ENCODE peak calls at places on chromosome 4, in nine cellular contexts. B is endodermal cell; S is heart left ventricle; X is left lung; P is tibial artery; G is cardiac muscle cell; H is Peyer's patch; I is PC-9; Z is CD8-positive, alpha-beta T cell. U is an unnamed sample. For H3K27me3, the result is how much of the 10 kb centered on the place peaks cover.

GRCh38 chr4:143668930-143669553 is 31.4 kb downstream of the FREM3 start:
- DNase-seq in P (no peak), S (no peak), G (no peak), Z (no peak), B (no peak), I (no peak), H (no peak), X (no peak), U (no peak)

GRCh38 chr4:159077702-159078495 is 25.0 kb upstream of the RAPGEF2 start:
- DNase-seq in H (no peak), S (no peak), G (no peak), I (no peak), Z (no peak), P (no peak), B (no peak), X (no peak), U (no peak)

GRCh38 chr4:17092990-17093880 is 194.8 kb upstream of the LDB2 start:
- DNase-seq in P (no peak), H (no peak), I (no peak), S (no peak), X (no peak), Z (no peak), B (no peak), G (no peak), U (no peak)

GRCh38 chr4:16199132-16199531 is 27.1 kb downstream of the TAPT1 start:
- DNase-seq in B (no peak), P (no peak), S (no peak), G (peak), X (no peak), Z (no peak), I (no peak), H (no peak), U (no peak)

GRCh38 chr4:40915318-40916217 is 165.8 kb downstream of the NSUN7 start:
- DNase-seq in P (no peak), X (no peak), G (no peak), B (no peak), Z (no peak), H (no peak), S (no peak), I (no peak), U (no peak)

GRCh38 chr4:155705664-155706063 is 39.0 kb downstream of the GUCY1A1 start:
- DNase-seq in X (no peak), P (no peak), B (peak), Z (no peak), H (no peak), S (no peak), G (peak), I (peak), U (no peak)

GRCh38 chr4:150211016-150211415 is 132.8 kb downstream of the DCLK2 start:
- DNase-seq in I (no peak), Z (no peak), H (no peak), X (no peak), P (no peak), G (no peak), S (no peak), B (no peak), U (no peak)

GRCh38 chr4:123889376-123889945 is 492.9 kb downstream of the SPRY1 start:
- DNase-seq in S (no peak), H (no peak), X (no peak), P (no peak), G (no peak), B (no peak), I (no peak), Z (no peak), U (no peak)

GRCh38 chr4:10354746-10355145 is 102.5 kb downstream of the ZNF518B start:
- DNase-seq in Z (no peak), S (no peak), H (no peak), P (no peak), G (no peak), X (no peak), B (no peak), I (peak), U (no peak)

GRCh38 chr4:145907827-145908226 is 30.8 kb downstream of the ZNF827 start:
- DNase-seq in I (no peak), H (no peak), X (no peak), P (no peak), Z (no peak), G (no peak), B (no peak), S (no peak), U (no peak)

GRCh38 chr4:139665690-139666529 is at the start of gene MGST2:
- DNase-seq in P (peak), H (peak), B (peak), Z (no peak), X (peak), I (peak), S (peak), G (peak), U (peak)

GRCh38 chr4:28287837-28288236 is 1427.2 kb downstream of the STIM2 start:
- DNase-seq in G (no peak), X (no peak), B (no peak), S (no peak), H (no peak), P (peak), I (peak), Z (no peak), U (no peak)

GRCh38 chr4:87918314-87919058 is 57.0 kb upstream of the SPP1 start:
- DNase-seq in Z (no peak), P (no peak), H (no peak), I (no peak), S (no peak), G (no peak), B (no peak), X (no peak), U (no peak)

GRCh38 chr4:24642941-24643628 is 58.7 kb upstream of the DHX15 start:
- DNase-seq in B (no peak), G (no peak), X (no peak), Z (no peak), H (no peak), S (no peak), I (peak), P (no peak), U (no peak)

GRCh38 chr4:142405021-142405991 is 440.8 kb downstream of the INPP4B start:
- DNase-seq in P (peak), Z (peak), B (peak), S (peak), G (peak), I (no peak), X (peak), H (peak), U (peak)

GRCh38 chr4:158824425-158825274 is 55.8 kb downstream of the FNIP2 start:
- DNase-seq in G (peak), Z (no peak), B (no peak), X (no peak), S (no peak), P (no peak), I (peak), H (no peak), U (no peak)

GRCh38 chr4:13891544-13891939 is 264.0 kb upstream of the BOD1L1 start:
- DNase-seq in P (no peak), X (no peak), I (no peak), G (no peak), Z (no peak), S (no peak), H (no peak), B (no peak), U (no peak)

GRCh38 chr4:16835597-16836247 is 62.7 kb downstream of the LDB2 start:
- DNase-seq in H (no peak), G (no peak), P (no peak), X (no peak), Z (no peak), I (no peak), S (no peak), B (no peak), U (no peak)

GRCh38 chr4:101155368-101155767 is 192.0 kb downstream of the PPP3CA start:
- DNase-seq in Z (no peak), G (no peak), P (no peak), I (no peak), H (no peak), X (no peak), B (no peak), S (no peak), U (no peak)

GRCh38 chr4:104490770-104491395 is 3.8 kb downstream of the CXXC4 start:
- DNase-seq in X (peak), Z (peak), G (peak), P (peak), I (no peak), S (peak), H (peak), B (peak), U (peak)

GRCh38 chr4:64001229-64001898 is 407.9 kb downstream of the TECRL start:
- DNase-seq in Z (no peak), B (no peak), G (no peak), H (no peak), I (no peak), S (no peak), X (no peak), P (no peak), U (no peak)

GRCh38 chr4:85499573-85499972 is 24.6 kb downstream of the ARHGAP24 start:
- DNase-seq in B (no peak), H (no peak), P (no peak), X (no peak), G (no peak), S (no peak), I (no peak), Z (no peak), U (no peak)

GRCh38 chr4:53043900-53044650 is 182.0 kb downstream of the RASL11B start:
- DNase-seq in Z (no peak), P (no peak), S (no peak), I (no peak), H (no peak), G (no peak), X (no peak), B (no peak), U (no peak)

GRCh38 chr4:1105662-1106061 is 7.7 kb downstream of the RNF212 start:
- DNase-seq in S (no peak), G (no peak), I (no peak), X (no peak), B (peak), P (no peak), Z (no peak), H (no peak), U (no peak)

GRCh38 chr4:173284463-173284862 is 49.7 kb downstream of the HMGB2 start:
- DNase-seq in X (no peak), P (no peak), S (no peak), Z (no peak), G (no peak), H (no peak), B (no peak), I (no peak), U (no peak)

GRCh38 chr4:55017406-55017805 is 108.0 kb downstream of the KDR start:
- DNase-seq in P (no peak), B (no peak), H (no peak), Z (no peak), X (no peak), S (no peak), G (no peak), I (no peak), U (no peak)

GRCh38 chr4:77618383-77619241 is 13.0 kb downstream of the CXCL13 start:
- DNase-seq in G (peak), Z (peak), S (peak), I (peak), B (peak), P (peak), X (peak), H (no peak), U (peak)

GRCh38 chr4:27620886-27621285 is 760.2 kb downstream of the STIM2 start:
- DNase-seq in P (no peak), I (no peak), S (no peak), X (peak), H (no peak), G (no peak), B (no peak), Z (no peak), U (no peak)

GRCh38 chr4:140046573-140046972 is 107.4 kb downstream of the MAML3 start:
- DNase-seq in P (no peak), I (no peak), Z (no peak), X (no peak), S (no peak), G (peak), B (peak), H (no peak), U (no peak)

GRCh38 chr4:38523524-38524448 is 140.2 kb upstream of the KLF3 start:
- DNase-seq in P (no peak), X (peak), S (no peak), H (no peak), Z (no peak), B (no peak), I (no peak), G (no peak), U (no peak)

GRCh38 chr4:112813790-112814189 is 176.8 kb downstream of the LARP7 start:
- DNase-seq in S (no peak), P (no peak), H (no peak), X (no peak), G (no peak), I (no peak), Z (no peak), B (no peak), U (no peak)

GRCh38 chr4:52618795-52619590 is 40.1 kb downstream of the USP46 start:
- DNase-seq in I (no peak), X (no peak), G (peak), H (no peak), P (no peak), S (no peak), Z (no peak), B (no peak), U (no peak)

GRCh38 chr4:40228497-40229365 is 31.9 kb downstream of the RHOH start:
- DNase-seq in H (no peak), G (no peak), S (no peak), I (no peak), X (no peak), Z (no peak), B (peak), P (no peak), U (no peak)

GRCh38 chr4:85659626-85660213 is 184.8 kb downstream of the ARHGAP24 start:
- DNase-seq in G (no peak), B (no peak), H (no peak), I (no peak), S (no peak), Z (no peak), X (no peak), P (no peak), U (no peak)

GRCh38 chr4:47061435-47061834 is 30.1 kb downstream of the GABRB1 start:
- DNase-seq in H (no peak), X (no peak), G (no peak), P (no peak), B (no peak), S (no peak), I (no peak), Z (no peak), U (no peak)

GRCh38 chr4:40998680-40999358 is 215.5 kb downstream of the APBB2 start:
- DNase-seq in B (no peak), G (no peak), S (peak), I (no peak), P (peak), Z (no peak), X (no peak), H (no peak), U (no peak)

GRCh38 chr4:139819082-139819481 is 153.5 kb downstream of the MGST2 start:
- DNase-seq in G (peak), S (no peak), I (no peak), H (no peak), P (no peak), X (no peak), B (no peak), Z (no peak), U (no peak)

GRCh38 chr4:182017038-182017437 is 226.2 kb upstream of the TENM3 start:
- DNase-seq in P (no peak), S (no peak), B (no peak), Z (no peak), I (no peak), X (no peak), G (no peak), H (no peak), U (no peak)

GRCh38 chr4:169158860-169159259 is 111.9 kb downstream of the SH3RF1 start:
- DNase-seq in I (no peak), G (no peak), X (no peak), B (no peak), H (no peak), Z (no peak), S (no peak), P (no peak), U (no peak)
- H3K27ac ChIP-seq in I (no peak), G (no peak), X (no peak), B (no peak), H (no peak), Z (no peak), S (no peak), P (no peak), U (no peak)

GRCh38 chr4:8598391-8599090 is 6.0 kb downstream of the CPZ start:
- DNase-seq in Z (no peak), B (no peak), H (no peak), X (no peak), P (no peak), G (no peak), I (no peak), S (no peak), U (no peak)

GRCh38 chr4:8595237-8596087 is 2.9 kb downstream of the CPZ start:
- DNase-seq in X (no peak), S (no peak), P (no peak), I (no peak), Z (no peak), G (no peak), H (no peak), B (no peak), U (no peak)

GRCh38 chr4:8597319-8597718 is 4.8 kb downstream of the CPZ start:
- DNase-seq in P (no peak), H (no peak), Z (no peak), X (no peak), S (no peak), G (peak), B (no peak), I (no peak), U (no peak)

GRCh38 chr4:8597791-8598190 is 5.2 kb downstream of the CPZ start:
- DNase-seq in X (no peak), B (no peak), Z (no peak), G (no peak), I (no peak), P (no peak), S (no peak), H (no peak), U (no peak)

GRCh38 chr4:8596891-8597290 is 4.3 kb downstream of the CPZ start:
- DNase-seq in I (no peak), H (no peak), B (no peak), X (no peak), P (no peak), S (no peak), G (no peak), Z (no peak), U (no peak)
- H3K27me3 ChIP-seq in I (under half), H (under half), B (under half), X (under half), P (under half), S (under half), G (under half), Z (under half), U (under half)

DNA sequence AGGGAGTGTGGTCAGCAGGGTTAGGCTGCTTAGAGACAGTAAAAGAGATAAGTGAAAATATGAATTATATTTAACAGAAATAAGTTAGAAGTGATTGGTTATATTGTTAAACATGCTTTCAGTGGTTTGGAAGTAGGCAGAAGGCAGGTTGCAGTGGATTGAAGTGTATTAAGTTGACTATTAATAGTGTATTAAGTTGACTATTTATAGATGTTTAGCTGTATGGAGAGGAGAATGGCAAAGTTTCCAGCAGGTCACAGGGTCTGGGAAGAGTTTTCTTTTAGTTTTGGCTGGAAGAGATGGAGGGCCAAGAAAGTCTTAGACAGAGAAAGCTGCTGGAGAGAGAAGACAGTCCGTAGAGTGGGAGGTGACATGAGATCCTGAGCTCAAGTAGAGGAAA is 7.9 kb downstream of the SMIM20 start:
- DNase-seq in Z (no peak), B (no peak), I (no peak), P (no peak), G (no peak), H (no peak), S (no peak), X (no peak), U (no peak)
- TF ChIP-seq CTCF in Z (no peak), B (no peak), I (no peak), P (no peak), G (no peak), H (no peak), S (no peak), X (no peak), U (no peak)

DNA sequence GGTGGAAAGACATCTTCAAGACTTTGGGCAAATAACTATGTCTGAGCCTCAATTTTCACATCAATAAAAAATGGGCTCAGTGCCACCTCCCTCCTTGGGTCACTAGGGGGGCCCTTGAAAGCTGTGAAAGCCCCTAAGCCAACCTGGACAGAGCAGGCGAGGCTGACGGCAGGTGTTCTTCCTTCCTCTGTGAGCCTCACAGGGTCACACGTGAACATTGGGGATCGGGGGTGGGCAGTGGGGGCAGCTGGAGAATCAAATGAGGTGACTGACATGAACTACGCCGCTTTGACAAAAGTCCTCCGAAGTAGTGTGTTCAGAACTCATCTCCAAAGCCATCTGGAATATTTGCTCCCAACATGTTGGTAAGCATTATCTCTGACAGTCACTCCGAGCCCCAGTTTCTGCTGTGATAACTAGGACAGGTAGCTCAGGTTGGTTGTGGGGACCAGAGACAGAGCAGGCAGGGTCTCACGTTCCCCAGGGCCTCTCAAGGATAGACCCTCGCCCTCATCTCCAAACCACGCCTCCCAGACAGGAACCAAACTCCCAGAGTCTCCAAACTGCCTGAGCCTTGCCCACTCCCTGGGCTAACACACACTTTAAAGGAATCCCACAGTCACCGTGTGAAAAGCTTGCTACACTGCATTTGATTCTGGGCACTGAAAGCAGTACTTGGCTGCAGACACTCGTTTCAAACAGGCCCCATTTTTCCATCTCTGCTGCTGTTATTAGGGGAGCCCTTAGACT is 825 bp upstream of the WFS1 start:
- DNase-seq in Z (no peak), G (no peak), S (no peak), H (no peak), P (no peak), B (no peak), X (no peak), I (no peak), U (no peak)
- H3K27ac ChIP-seq in Z (peak), G (no peak), S (no peak), H (peak), P (peak), B (no peak), X (no peak), I (no peak), U (peak)

DNA sequence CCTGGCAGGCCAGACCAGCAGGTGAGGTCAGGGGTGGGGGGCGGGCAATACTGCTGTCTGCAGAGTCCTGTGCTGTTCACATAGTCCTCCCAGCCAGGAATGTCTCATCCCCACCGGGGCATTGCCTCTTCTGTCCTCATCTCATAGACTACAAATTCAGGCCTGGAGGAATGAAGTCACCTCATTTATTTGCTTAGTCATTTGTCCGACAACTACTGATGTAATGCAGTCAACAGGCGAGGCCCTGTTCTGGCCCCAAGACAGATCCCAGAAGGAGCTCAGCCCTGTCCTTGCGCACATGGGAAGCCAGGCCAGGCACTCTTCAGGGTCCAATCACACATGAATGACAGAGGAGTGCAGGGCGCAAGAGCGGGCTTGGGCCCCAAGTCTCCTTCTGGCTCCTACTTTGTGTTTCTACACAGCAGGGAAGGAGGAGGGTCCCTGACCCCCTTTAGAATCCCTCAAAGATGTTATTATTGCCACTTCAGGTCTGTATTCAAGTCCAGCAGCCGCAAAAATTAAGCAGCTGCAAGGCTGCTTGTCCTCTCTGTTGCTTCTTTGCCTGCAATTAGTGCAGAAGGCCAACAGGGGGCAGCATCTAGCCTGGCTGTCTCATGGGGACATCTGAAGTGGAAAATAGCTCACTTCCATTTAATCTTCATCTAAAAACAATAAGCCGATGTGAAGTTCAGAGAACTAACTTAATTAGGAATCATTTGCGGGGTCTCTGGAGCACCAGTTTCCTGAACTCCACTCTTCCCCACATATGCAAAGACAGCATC is 15.2 kb upstream of the HMX1 start:
- DNase-seq in X (no peak), P (no peak), I (no peak), G (no peak), S (no peak), H (no peak), B (no peak), Z (no peak), U (no peak)
- H3K27me3 ChIP-seq in X (half or more), P (under half), I (half or more), G (half or more), S (half or more), H (under half), B (half or more), Z (under half), U (under half)